ENCODE peak calls at places on chromosomes 13 and 19, in five cellular contexts. I, M, H, R and X are unnamed samples.
A peak's percentile ranks its signal among the peaks of the same experiment; 100 is the strongest.

GRCh38 chr19:19460761-19461265 is 54.5 kb downstream of the TSSK6 start:
- DNase-seq in M (peak; percentile 28), I (no peak), H (peak; percentile 50), R (peak; percentile 46), X (peak; percentile 48)

GRCh38 chr19:34171539-34171876 is 796 bp upstream of the LSM14A start:
- DNase-seq in H (no peak), M (no peak), R (no peak), I (no peak), X (no peak)

GRCh38 chr13:42894765-42895181 is 97.3 kb downstream of the EPSTI1 start:
- DNase-seq in H (no peak), R (no peak), M (no peak), I (peak; percentile 8), X (peak; percentile 29)

GRCh38 chr13:39054112-39054511 is 15.9 kb downstream of the NHLRC3 start:
- DNase-seq in H (no peak), I (no peak), M (no peak), R (no peak), X (no peak)

GRCh38 chr13:22198656-22199217 is 527.9 kb downstream of the FGF9 start:
- DNase-seq in R (no peak), I (no peak), M (no peak), H (no peak), X (no peak)

GRCh38 chr13:27182844-27183497 is 11.4 kb upstream of the USP12 start:
- DNase-seq in M (no peak), I (no peak), R (no peak), H (no peak), X (peak; percentile 19)

GRCh38 chr19:40771101-40771539 is 4.2 kb upstream of the MIA start:
- DNase-seq in H (no peak), I (no peak), M (no peak), R (no peak), X (no peak)

GRCh38 chr13:19927117-19927734 is 31.3 kb upstream of the ZMYM2 start:
- DNase-seq in M (no peak), I (no peak), R (peak; percentile 37), H (no peak), X (no peak)

GRCh38 chr13:23509781-23510543 is 60.2 kb upstream of the TNFRSF19 start:
- DNase-seq in M (no peak), H (no peak), I (no peak), R (no peak), X (no peak)

GRCh38 chr19:33704271-33704670 is 82.5 kb downstream of the CHST8 start:
- DNase-seq in H (no peak), I (no peak), M (no peak), R (no peak), X (no peak)

GRCh38 chr13:97506511-97506910 is 72.5 kb downstream of the RAP2A start:
- DNase-seq in M (no peak), I (no peak), R (no peak), H (no peak), X (no peak)

GRCh38 chr19:6354098-6354674 is 7.1 kb upstream of the CLPP start:
- DNase-seq in R (no peak), M (no peak), I (no peak), H (no peak), X (no peak)

GRCh38 chr13:75458696-75459422 is 23.1 kb downstream of the TBC1D4 start:
- DNase-seq in R (peak; percentile 19), M (no peak), H (no peak), I (peak; percentile 36), X (peak; percentile 64)

GRCh38 chr13:42099962-42100675 is 51.7 kb downstream of the DGKH start:
- DNase-seq in R (no peak), I (no peak), M (no peak), H (no peak), X (no peak)

GRCh38 chr19:35044317-35045117 is 3.0 kb downstream of the HPN start:
- DNase-seq in R (peak; percentile 82), M (peak; percentile 64), H (peak; percentile 36), I (no peak), X (peak; percentile 68)

GRCh38 chr19:43480574-43480973 is 15.2 kb upstream of the LYPD3 start:
- DNase-seq in R (no peak), M (no peak), H (no peak), I (no peak), X (no peak)

GRCh38 chr19:34590228-34590627 is 86.7 kb downstream of the SCGB2B2 start:
- DNase-seq in R (no peak), H (no peak), M (no peak), I (no peak), X (no peak)

GRCh38 chr19:804419-805160 is 7.3 kb downstream of the PTBP1 start:
- DNase-seq in R (no peak), M (no peak), H (no peak), I (no peak), X (no peak)

GRCh38 chr19:56107626-56108351 is 13.3 kb downstream of the ZNF787 start:
- DNase-seq in I (no peak), R (no peak), M (no peak), H (no peak), X (no peak)

GRCh38 chr19:4366666-4367335 is 23.4 kb downstream of the MPND start:
- DNase-seq in R (no peak), M (no peak), I (no peak), H (no peak), X (no peak)

GRCh38 chr13:30585748-30586262 is 31.9 kb upstream of the USPL1 start:
- DNase-seq in I (no peak), R (no peak), H (no peak), M (no peak), X (no peak)

GRCh38 chr13:102877285-102877684 is 31.5 kb downstream of the ERCC5 start:
- DNase-seq in M (no peak), I (no peak), R (no peak), H (no peak), X (no peak)

GRCh38 chr19:55118401-55118991 is 1.1 kb upstream of the PPP1R12C start:
- DNase-seq in I (no peak), R (peak; percentile 79), M (no peak), H (no peak), X (peak; percentile 78)

GRCh38 chr19:44954278-44954648 is 917 bp upstream of the CLPTM1 start:
- DNase-seq in I (no peak), M (no peak), H (no peak), R (no peak), X (no peak)

GRCh38 chr19:53057904-53058579 is 13.5 kb downstream of the ERVV-2 start:
- DNase-seq in H (no peak), M (peak; percentile 90), I (no peak), R (peak; percentile 90), X (no peak)

GRCh38 chr13:80255946-80256345 is 85.0 kb downstream of the SPRY2 start:
- DNase-seq in M (no peak), R (no peak), H (no peak), I (no peak), X (no peak)

GRCh38 chr19:43936219-43936618 is 1.1 kb upstream of the ZNF45 start:
- DNase-seq in R (no peak), M (no peak), I (no peak), H (no peak), X (peak; percentile 35)

GRCh38 chr19:12987781-12988180 is 7.5 kb upstream of the NFIX start:
- DNase-seq in M (no peak), I (no peak), R (peak; percentile 6), H (no peak), X (no peak)

GRCh38 chr19:1274081-1274851 is 1.1 kb upstream of the FAM174C start:
- DNase-seq in R (no peak), H (no peak), I (no peak), M (no peak), X (no peak)

GRCh38 chr19:48784527-48784926 is 26.3 kb downstream of the BCAT2 start:
- DNase-seq in I (peak; percentile 34), R (no peak), H (no peak), M (no peak), X (no peak)

GRCh38 chr19:14561832-14562351 is 10.0 kb downstream of the NDUFB7 start:
- DNase-seq in H (no peak), M (no peak), I (no peak), R (no peak), X (no peak)